ENCODE peak calls at places on chromosomes 2 and 18, in eight cellular contexts. A is gastrocnemius medialis; E is activated CD4-positive, alpha-beta T cell treated with anti-CD3 and anti-CD28 coated beads, Interleukin-2, amount 50 U/mL, for 4 hours; S is SJSA1; O is BJ; X is HuH-7.5; Q is T-helper 2 cell; Y is COLO829. P is an unnamed sample.

GRCh38 chr2:95352291-95353054 is 50.0 kb upstream of the FAHD2A start:
- DNase-seq in E (no peak), A (no peak), S (no peak), Q (no peak), Y (no peak), O (no peak), X (no peak), P (no peak)

GRCh38 chr2:238055841-238056240 is 5.0 kb upstream of the SCLY start:
- DNase-seq in Y (no peak), O (no peak), E (no peak), S (no peak), A (no peak), X (no peak), Q (no peak), P (no peak)

GRCh38 chr2:145066151-145066661 is 546.3 kb upstream of the ZEB2 start:
- DNase-seq in O (no peak), A (no peak), E (no peak), Y (no peak), X (no peak), S (no peak), Q (no peak), P (no peak)

GRCh38 chr2:212154392-212154791 is 384.2 kb downstream of the ERBB4 start:
- DNase-seq in O (no peak), S (no peak), Q (no peak), A (no peak), X (no peak), E (no peak), Y (no peak), P (no peak)

GRCh38 chr2:149438260-149438960 is 108.0 kb downstream of the LYPD6 start:
- DNase-seq in S (no peak), Y (no peak), O (no peak), E (no peak), Q (no peak), A (no peak), X (no peak), P (no peak)

GRCh38 chr2:229124126-229124525 is 147.0 kb downstream of the PID1 start:
- DNase-seq in Q (no peak), A (no peak), E (no peak), S (no peak), X (no peak), O (no peak), Y (no peak), P (no peak)

GRCh38 chr2:14423145-14423906 is 209.2 kb upstream of the LRATD1 start:
- DNase-seq in Q (no peak), A (no peak), Y (no peak), X (no peak), S (no peak), E (no peak), O (no peak), P (no peak)

GRCh38 chr2:221468288-221468687 is 103.8 kb downstream of the EPHA4 start:
- DNase-seq in Q (no peak), A (no peak), X (no peak), E (no peak), O (no peak), S (no peak), Y (no peak), P (no peak)

GRCh38 chr2:234963785-234964615 is 12.2 kb downstream of the SH3BP4 start:
- DNase-seq in S (no peak), Q (no peak), A (no peak), O (no peak), X (no peak), E (no peak), Y (no peak), P (peak)

GRCh38 chr18:22342625-22343024 is 75.1 kb downstream of the CTAGE1 start:
- DNase-seq in A (no peak), O (no peak), S (peak), Q (no peak), E (no peak), X (no peak), Y (no peak), P (no peak)

P was measured in AG09319.